ENCODE peak calls at places on chromosomes 1 and 21, in ten cellular contexts. X is AG09309, K is AG04449, L is fibroblast of lung, N is NB4, E is retinal pigment epithelial cell, V is PC-3, Y is psoas muscle, G is cardiac fibroblast, R is GM23338. I is an unnamed sample.

GRCh38 chr1:41683681-41684500 is 199.4 kb upstream of the EDN2 start:
- DNase-seq in R (no peak), G (no peak), N (peak; percentile 79), K (no peak), X (no peak), Y (no peak), E (no peak), V (peak; percentile 69), L (peak; percentile 46), I (no peak)

GRCh38 chr1:208242829-208243521 is 1.2 kb downstream of the PLXNA2 start:
- DNase-seq in X (no peak), G (no peak), L (peak; percentile 48), Y (peak; percentile 43), N (peak; percentile 33), K (no peak), R (peak; percentile 66), E (no peak), V (peak; percentile 68), I (no peak)

GRCh38 chr1:219587817-219588561 is 24.9 kb downstream of the ZC3H11B start:
- DNase-seq in L (peak; percentile 84), E (no peak), Y (no peak), G (peak; percentile 42), X (peak; percentile 55), N (peak; percentile 30), K (no peak), V (no peak), R (no peak), I (peak; percentile 59)

GRCh38 chr1:94463056-94463764 is 45.0 kb downstream of the ABCD3 start:
- DNase-seq in N (peak; percentile 27), V (no peak), K (no peak), R (no peak), X (no peak), G (no peak), Y (no peak), L (no peak), E (no peak), I (no peak)

GRCh38 chr21:20024727-20025126 is 973.5 kb upstream of the NCAM2 start:
- DNase-seq in G (no peak), V (no peak), E (no peak), R (no peak), K (no peak), L (no peak), X (no peak), N (no peak), Y (no peak), I (no peak)

GRCh38 chr1:28109639-28110038 is 21.2 kb upstream of the EYA3 start:
- DNase-seq in L (no peak), N (no peak), G (no peak), X (no peak), Y (no peak), E (no peak), V (no peak), R (no peak), K (no peak), I (no peak)

GRCh38 chr1:178543291-178543609 is 30.3 kb downstream of the TEX35 start:
- DNase-seq in X (no peak), Y (no peak), R (no peak), V (no peak), L (no peak), E (no peak), K (no peak), N (no peak), G (no peak), I (no peak)

GRCh38 chr1:10721381-10722321 is 74.8 kb downstream of the CASZ1 start:
- DNase-seq in V (no peak), L (no peak), R (peak; percentile 48), X (no peak), N (no peak), K (no peak), E (no peak), Y (no peak), G (no peak), I (no peak)

GRCh38 chr1:36557041-36558000 is 74.6 kb upstream of the CSF3R start:
- DNase-seq in R (no peak), X (no peak), N (no peak), L (no peak), V (no peak), E (peak; percentile 1), Y (no peak), K (no peak), G (no peak), I (no peak)

GRCh38 chr21:41744028-41744940 is 22.6 kb downstream of the RIPK4 start:
- DNase-seq in R (no peak), Y (no peak), V (no peak), L (no peak), N (no peak), X (no peak), G (no peak), K (no peak), E (no peak), I (no peak)

GRCh38 chr1:215273838-215274516 is 191.4 kb downstream of the KCNK2 start:
- DNase-seq in G (peak; percentile 62), E (no peak), X (peak; percentile 69), V (peak; percentile 94), L (peak; percentile 94), N (no peak), R (no peak), K (peak; percentile 41), Y (no peak), I (no peak)

GRCh38 chr1:11701551-11701961 is 10.0 kb downstream of the DRAXIN start:
- DNase-seq in X (no peak), L (no peak), Y (no peak), R (no peak), V (no peak), G (no peak), K (no peak), E (no peak), N (no peak), I (no peak)

GRCh38 chr1:11655263-11656079 is 794 bp downstream of the FBXO44 start:
- DNase-seq in N (no peak), K (no peak), V (no peak), R (peak; percentile 57), G (no peak), E (no peak), X (no peak), L (no peak), Y (no peak), I (no peak)

GRCh38 chr1:32028746-32029145 is 15.1 kb downstream of the KHDRBS1 start:
- DNase-seq in K (no peak), N (no peak), L (peak; percentile 36), E (no peak), X (no peak), R (no peak), Y (no peak), G (no peak), V (no peak), I (no peak)

GRCh38 chr1:25458550-25459298 is 28.0 kb downstream of the MACO1 start:
- DNase-seq in V (no peak), R (no peak), X (no peak), L (peak; percentile 67), Y (no peak), K (peak; percentile 54), E (no peak), N (peak; percentile 10), G (no peak), I (no peak)

GRCh38 chr1:28955930-28956552 is 41.7 kb downstream of the EPB41 start:
- DNase-seq in N (no peak), K (no peak), V (peak; percentile 15), L (peak; percentile 47), X (no peak), E (no peak), R (no peak), Y (no peak), G (no peak), I (no peak)

GRCh38 chr21:33998402-33998801 is 75.0 kb upstream of the MRPS6 start:
- DNase-seq in L (peak; percentile 30), G (no peak), E (no peak), R (no peak), V (no peak), K (no peak), N (no peak), X (no peak), Y (no peak), I (no peak)

GRCh38 chr1:232306269-232306911 is 323.5 kb downstream of the SIPA1L2 start:
- DNase-seq in N (peak; percentile 9), X (no peak), L (no peak), R (peak; percentile 71), V (peak; percentile 37), Y (peak; percentile 47), K (no peak), G (peak; percentile 35), E (no peak), I (no peak)

DNA sequence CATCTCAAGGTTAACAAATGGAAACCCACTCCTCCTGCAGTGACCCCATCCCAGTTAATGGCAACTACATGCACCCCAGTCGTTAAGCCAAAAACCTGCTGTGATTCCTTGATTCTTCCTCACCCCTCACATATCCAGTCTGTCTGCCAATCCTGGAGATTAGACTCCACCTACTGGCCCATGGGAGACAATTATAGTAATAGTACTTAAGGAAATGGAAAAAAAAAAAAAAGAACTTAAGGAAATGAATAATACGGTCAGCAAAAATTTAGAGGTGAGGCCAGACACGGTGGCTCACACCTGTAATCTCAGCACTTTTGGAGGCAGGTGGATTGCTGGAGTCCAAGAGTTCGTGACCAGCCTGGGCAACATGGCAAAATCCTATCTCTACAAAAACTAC is 7.0 kb downstream of the NOL9 start:
- DNase-seq in V (peak; percentile 34), G (peak; percentile 32), R (no peak), N (peak; percentile 18), E (no peak), X (no peak), Y (no peak), L (peak; percentile 17), K (no peak), I (no peak)
- TF ChIP-seq CTCF in V (peak; percentile 52), G (no peak), R (no peak), N (no peak), E (peak; percentile 6), X (no peak), Y (no peak), L (no peak), K (no peak), I (no peak)

GRCh38 chr1:111656093-111657017 is 36.8 kb downstream of the RAP1A start:
- DNase-seq in X (peak; percentile 31), R (peak; percentile 57), K (no peak), E (peak; percentile 10), L (peak; percentile 42), V (peak; percentile 71), N (peak; percentile 81), Y (no peak), G (peak; percentile 71), I (peak; percentile 29)
- TF ChIP-seq CTCF in X (peak; percentile 57), R (peak; percentile 58), K (peak; percentile 37), E (peak; percentile 60), L (peak; percentile 67), V (peak; percentile 87), N (peak; percentile 19), Y (peak; percentile 70), G (peak; percentile 55), I (peak; percentile 56)

GRCh38 chr1:91026777-91027176 is 4.9 kb upstream of the ZNF644 start:
- DNase-seq in E (no peak), N (no peak), V (peak; percentile 70), R (no peak), K (no peak), L (peak; percentile 27), G (peak; percentile 36), X (no peak), Y (no peak), I (no peak)
- TF ChIP-seq CTCF in E (peak; percentile 57), N (peak; percentile 12), V (peak; percentile 46), R (peak; percentile 19), K (peak; percentile 35), L (peak; percentile 28), G (peak; percentile 34), X (peak; percentile 31), Y (no peak), I (peak; percentile 25)

DNA sequence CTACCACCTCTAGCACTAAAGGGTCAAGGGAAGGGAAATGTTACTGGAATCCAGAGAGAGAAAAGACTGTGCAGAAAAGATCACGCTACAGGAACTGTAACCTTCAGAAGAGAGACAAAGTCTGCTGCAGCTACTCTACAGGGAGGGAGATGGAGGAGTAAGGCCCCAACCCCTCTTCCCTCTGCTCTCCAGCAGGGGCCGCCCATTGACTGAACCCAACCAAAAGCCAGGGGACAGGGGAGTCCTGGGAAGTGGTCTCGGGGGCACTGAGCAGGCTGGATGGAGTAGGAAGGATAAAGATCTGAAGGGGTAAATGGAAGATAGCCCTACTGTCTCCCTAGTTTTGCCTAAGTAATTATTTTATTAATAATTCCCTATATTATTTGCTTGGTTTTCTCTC is 72.8 kb upstream of the NR5A2 start:
- DNase-seq in E (no peak), Y (no peak), N (no peak), L (no peak), K (no peak), V (peak; percentile 67), X (no peak), G (no peak), R (peak; percentile 85), I (no peak)
- TF ChIP-seq CTCF in E (peak; percentile 34), Y (no peak), N (peak; percentile 19), L (peak; percentile 27), K (no peak), V (peak; percentile 97), X (peak; percentile 45), G (peak; percentile 33), R (peak; percentile 84), I (peak; percentile 49)

I was measured in AG09319.